ENCODE peak calls at places on chromosomes 12 and 14, in four cellular contexts. T is SW 1271; M is amniotic stem cell; W is activated CD4-positive, CD25-positive, alpha-beta regulatory T cell. R is an unnamed sample.

GRCh38 chr12:122138616-122139015 is 35.4 kb downstream of the IL31 start:
- DNase-seq in T (no peak), M (no peak), W (no peak), R (no peak)

GRCh38 chr14:57987596-57988300 is 121.9 kb upstream of the SLC35F4 start:
- DNase-seq in T (no peak), M (no peak), W (no peak), R (no peak)

GRCh38 chr12:4496145-4496838 is 42.4 kb upstream of the RAD51AP1 start:
- DNase-seq in T (no peak), M (no peak), W (no peak), R (no peak)

GRCh38 chr14:90830931-90831701 is 14.9 kb upstream of the TTC7B start:
- DNase-seq in T (no peak), M (no peak), W (no peak), R (no peak)

GRCh38 chr12:58815235-58815634 is 105.1 kb downstream of the LRIG3 start:
- DNase-seq in T (no peak), M (no peak), W (no peak), R (no peak)

GRCh38 chr12:131795064-131795463 is 33.1 kb upstream of the MMP17 start:
- DNase-seq in T (no peak), M (no peak), W (no peak), R (no peak)

GRCh38 chr12:130829391-130830245 is 9.4 kb downstream of the STX2 start:
- DNase-seq in T (no peak), M (no peak), W (no peak), R (no peak)

GRCh38 chr12:14365294-14366210 is at the start of gene ATF7IP:
- DNase-seq in T (peak), M (peak), W (peak), R (peak)

GRCh38 chr14:90381999-90382451 is 14.8 kb upstream of the CALM1 start:
- DNase-seq in T (no peak), M (no peak), W (no peak), R (no peak)

GRCh38 chr12:6826125-6826733 is 2.0 kb upstream of the P3H3 start:
- DNase-seq in T (no peak), M (no peak), W (no peak), R (no peak)

GRCh38 chr12:10722502-10722904 is 620 bp downstream of the YBX3 start:
- DNase-seq in T (no peak), M (peak), W (no peak), R (peak)

GRCh38 chr12:47819902-47820630 is at the start of gene HDAC7:
- DNase-seq in T (peak), M (no peak), W (peak), R (peak)

GRCh38 chr12:105920161-105920684 is 218.5 kb downstream of the NUAK1 start:
- DNase-seq in T (no peak), M (no peak), W (no peak), R (no peak)

GRCh38 chr14:36604757-36605505 is 22.5 kb upstream of the NKX2-8 start:
- DNase-seq in T (peak), M (no peak), W (no peak), R (peak)

GRCh38 chr12:131902332-131903241 is 8.2 kb downstream of the ULK1 start:
- DNase-seq in T (no peak), M (no peak), W (no peak), R (no peak)

GRCh38 chr14:61542848-61543790 is 152.2 kb upstream of the HIF1A start:
- DNase-seq in T (no peak), M (no peak), W (no peak), R (peak)

R was measured in fibroblast of gingiva.